ENCODE peak calls at places on chromosomes 16 and 17, in five cellular contexts. C is frontal cortex, R is hepatic stellate cell, L is HTR-8/SVneo, Y is ascending aorta. N is an unnamed sample.

GRCh38 chr16:25605381-25605780 is 86.4 kb upstream of the HS3ST4 start:
- DNase-seq in R (no peak), Y (no peak), C (no peak), L (no peak), N (no peak)

GRCh38 chr16:85667261-85667660 is 21.5 kb downstream of the GINS2 start:
- DNase-seq in L (no peak), Y (no peak), R (no peak), C (no peak), N (no peak)

GRCh38 chr17:41579484-41580243 is 7.0 kb downstream of the KRT14 start:
- DNase-seq in Y (peak; percentile 90), C (peak; percentile 56), R (peak; percentile 78), L (peak; percentile 89), N (peak; percentile 81)

GRCh38 chr16:364595-365491 is 5.5 kb downstream of the MRPL28 start:
- DNase-seq in Y (no peak), L (no peak), R (peak; percentile 43), C (no peak), N (no peak)

GRCh38 chr16:88374736-88375135 is 8.0 kb upstream of the ZNF469 start:
- DNase-seq in Y (no peak), C (no peak), R (no peak), L (no peak), N (no peak)

GRCh38 chr16:81618661-81619060 is 160.4 kb upstream of the PLCG2 start:
- DNase-seq in C (peak; percentile 47), Y (no peak), R (no peak), L (no peak), N (no peak)

GRCh38 chr17:77628035-77628434 is 330.5 kb upstream of the TNRC6C start:
- DNase-seq in R (no peak), C (no peak), Y (no peak), L (no peak), N (no peak)

GRCh38 chr16:50616386-50616785 is 64.7 kb downstream of the SNX20 start:
- DNase-seq in R (no peak), L (no peak), C (no peak), Y (no peak), N (peak; percentile 65)

GRCh38 chr17:48753794-48754499 is 25.4 kb upstream of the HOXB13 start:
- DNase-seq in R (peak; percentile 41), Y (no peak), L (peak; percentile 59), C (no peak), N (no peak)

GRCh38 chr16:49345829-49346228 is 27.8 kb upstream of the C16orf78 start:
- DNase-seq in C (no peak), Y (no peak), R (no peak), L (no peak), N (peak; percentile 71)

GRCh38 chr16:85650864-85651811 is 37.6 kb downstream of the GINS2 start:
- DNase-seq in C (peak; percentile 72), Y (no peak), L (no peak), R (no peak), N (no peak)

GRCh38 chr16:81384006-81384405 is 60.6 kb upstream of the CMIP start:
- DNase-seq in C (no peak), L (no peak), R (no peak), Y (no peak), N (peak; percentile 67)

GRCh38 chr16:67504190-67505021 is 21.1 kb upstream of the AGRP start:
- DNase-seq in R (no peak), C (no peak), Y (no peak), L (no peak), N (no peak)

N was measured in cardiac muscle cell.